ENCODE peak calls at places on chromosomes 11 and 22, in six cellular contexts. V, Z, K, E, N and W are unnamed samples.

GRCh38 chr11:2167141-2168045 is 4.2 kb downstream of the TH start:
- DNase-seq in K (no peak), V (no peak), Z (no peak), N (no peak), E (no peak), W (no peak)

GRCh38 chr11:6568191-6568918 is 35.1 kb downstream of the RRP8 start:
- DNase-seq in E (no peak), N (no peak), K (peak), Z (no peak), V (no peak), W (peak)

GRCh38 chr11:57781529-57781943 is 19.9 kb downstream of the CTNND1 start:
- DNase-seq in Z (no peak), V (no peak), E (no peak), N (no peak), K (peak), W (peak)

GRCh38 chr22:40258463-40259046 is 80.8 kb downstream of the TNRC6B start:
- DNase-seq in K (peak), E (no peak), V (no peak), N (no peak), Z (no peak), W (peak)

GRCh38 chr11:18010271-18010670 is 2.6 kb downstream of the SERGEF start:
- DNase-seq in V (no peak), E (no peak), K (no peak), N (no peak), Z (no peak), W (no peak)

GRCh38 chr11:122663056-122663740 is 7.7 kb downstream of the UBASH3B start:
- DNase-seq in K (no peak), V (no peak), N (no peak), E (no peak), Z (no peak), W (no peak)

GRCh38 chr22:38861170-38861874 is 10.7 kb downstream of the CBX6 start:
- DNase-seq in K (peak), N (no peak), Z (no peak), E (no peak), V (no peak), W (no peak)

GRCh38 chr11:3146612-3147256 is 18.4 kb downstream of the OSBPL5 start:
- DNase-seq in N (no peak), V (no peak), Z (no peak), E (no peak), K (peak), W (no peak)

GRCh38 chr11:96878299-96879051 is 488.7 kb downstream of the JRKL start:
- DNase-seq in N (no peak), E (no peak), V (no peak), K (no peak), Z (no peak), W (no peak)

GRCh38 chr11:34866375-34866774 is 49.8 kb downstream of the APIP start:
- DNase-seq in V (no peak), Z (no peak), E (no peak), N (no peak), K (peak), W (no peak)

GRCh38 chr11:44943118-44943517 is 7.6 kb downstream of the TP53I11 start:
- DNase-seq in E (no peak), K (no peak), Z (peak), V (peak), N (peak), W (no peak)

GRCh38 chr22:43883012-43883661 is 8.7 kb downstream of the PNPLA5 start:
- DNase-seq in V (peak), Z (peak), N (no peak), K (peak), E (peak), W (peak)

GRCh38 chr11:111540114-111540920 is at the start of gene LAYN:
- DNase-seq in K (peak), Z (no peak), V (peak), N (peak), E (no peak), W (peak)

GRCh38 chr11:100396281-100396680 is 290.8 kb upstream of the ARHGAP42 start:
- DNase-seq in K (no peak), E (no peak), N (no peak), Z (no peak), V (no peak), W (no peak)

GRCh38 chr22:32804036-32804435 is 2.5 kb downstream of the TIMP3 start:
- DNase-seq in Z (no peak), K (peak), V (no peak), N (no peak), E (no peak), W (no peak)

GRCh38 chr11:2237457-2238238 is 32.7 kb downstream of the ASCL2 start:
- DNase-seq in E (no peak), K (no peak), Z (no peak), V (no peak), N (no peak), W (no peak)

GRCh38 chr11:63012450-63013238 is 3.0 kb downstream of the SLC22A8 start:
- DNase-seq in Z (no peak), N (no peak), K (no peak), V (no peak), E (no peak), W (no peak)

GRCh38 chr22:41532908-41533825 is 11.1 kb downstream of the POLR3H start:
- DNase-seq in E (peak), Z (peak), K (peak), V (peak), N (peak), W (peak)

GRCh38 chr11:16456366-16456765 is 100.0 kb upstream of the SOX6 start:
- DNase-seq in K (no peak), N (no peak), V (no peak), E (no peak), Z (no peak), W (no peak)

GRCh38 chr11:111693224-111693937 is 72.8 kb downstream of the PPP2R1B start:
- DNase-seq in N (no peak), V (no peak), K (no peak), E (no peak), Z (no peak), W (no peak)

GRCh38 chr22:48531721-48532435 is 1295.8 kb downstream of the BRD1 start:
- DNase-seq in K (no peak), E (no peak), V (no peak), N (no peak), Z (no peak), W (no peak)

GRCh38 chr11:80146231-80146630 is 705.4 kb upstream of the TENM4 start:
- DNase-seq in V (no peak), E (no peak), Z (no peak), K (no peak), N (no peak), W (no peak)

GRCh38 chr22:29268511-29269229 is 602 bp downstream of the EWSR1 start:
- DNase-seq in Z (peak), N (peak), E (no peak), V (peak), K (peak), W (peak)

GRCh38 chr11:60129853-60130252 is 41.4 kb downstream of the MS4A2 start:
- DNase-seq in Z (no peak), E (no peak), N (no peak), K (no peak), V (no peak), W (no peak)

GRCh38 chr11:20158597-20159257 is 1.5 kb downstream of the DBX1 start:
- DNase-seq in E (no peak), N (no peak), K (peak), Z (no peak), V (no peak), W (peak)

GRCh38 chr11:26323837-26324236 is 8.1 kb upstream of the ANO3 start:
- DNase-seq in E (no peak), Z (no peak), V (no peak), K (no peak), N (no peak), W (no peak)

GRCh38 chr11:12942157-12942556 is 67.0 kb upstream of the RASSF10 start:
- DNase-seq in Z (no peak), V (no peak), N (no peak), E (no peak), K (no peak), W (no peak)

GRCh38 chr11:66950113-66950535 is 8.1 kb downstream of the PC start:
- DNase-seq in V (no peak), N (no peak), Z (peak), K (peak), E (no peak), W (peak)

GRCh38 chr11:12856338-12856737 is 152.8 kb upstream of the RASSF10 start:
- DNase-seq in K (no peak), V (no peak), N (no peak), E (no peak), Z (no peak), W (no peak)

GRCh38 chr22:38696606-38697005 is 4.1 kb downstream of the JOSD1 start:
- DNase-seq in N (no peak), Z (peak), E (no peak), K (peak), V (peak), W (peak)

GRCh38 chr11:74577624-74578396 is 14.6 kb upstream of the POLD3 start:
- DNase-seq in V (no peak), N (no peak), E (no peak), Z (no peak), K (no peak), W (no peak)

GRCh38 chr11:86811637-86812321 is 11.4 kb downstream of the PRSS23 start:
- DNase-seq in E (no peak), K (peak), Z (no peak), V (no peak), N (no peak), W (peak)

GRCh38 chr11:68810164-68810563 is 31.6 kb downstream of the CPT1A start:
- DNase-seq in E (no peak), K (no peak), N (peak), Z (no peak), V (no peak), W (no peak)

GRCh38 chr11:86138958-86139357 is 70.1 kb upstream of the PICALM start:
- DNase-seq in N (no peak), K (no peak), E (peak), V (no peak), Z (peak), W (no peak)

GRCh38 chr11:35012467-35013191 is 96.2 kb downstream of the PDHX start:
- DNase-seq in E (no peak), Z (peak), K (no peak), V (no peak), N (no peak), W (no peak)

GRCh38 chr11:118142081-118142480 is 10.5 kb downstream of the SCN4B start:
- DNase-seq in E (no peak), Z (no peak), K (no peak), N (no peak), V (no peak), W (no peak)

GRCh38 chr22:44721206-44721605 is 19.2 kb downstream of the PRR5 start:
- DNase-seq in Z (no peak), V (no peak), E (no peak), N (no peak), K (no peak), W (no peak)

GRCh38 chr22:46062971-46063631 is 86.1 kb upstream of the WNT7B start:
- DNase-seq in E (no peak), V (no peak), Z (no peak), N (peak), K (no peak), W (peak)